ENCODE peak calls at places on chromosome 21, in four cellular contexts. S is naive thymus-derived CD8-positive, alpha-beta T cell; W is memory B cell; P is T-helper 1 cell. M is an unnamed sample.

GRCh38 chr21:31293986-31294385 is 50.1 kb downstream of the TIAM1 start:
- DNase-seq in S (no peak), W (no peak), P (no peak), M (no peak)

GRCh38 chr21:45224189-45224938 is 63.3 kb downstream of the POFUT2 start:
- DNase-seq in W (no peak), P (peak; percentile 55), S (peak; percentile 10), M (no peak)

GRCh38 chr21:45323487-45324380 is 36.0 kb upstream of the POFUT2 start:
- DNase-seq in W (no peak), P (peak; percentile 8), S (no peak), M (no peak)

GRCh38 chr21:43352568-43353281 is 74.2 kb downstream of the SIK1 start:
- DNase-seq in P (no peak), S (no peak), W (peak; percentile 79), M (no peak)

GRCh38 chr21:8992731-8993174 is 1528.6 kb upstream of the TPTE start:
- DNase-seq in S (no peak), W (no peak), P (no peak), M (no peak)

GRCh38 chr21:44892536-44893277 is 19.2 kb upstream of the PTTG1IP start:
- DNase-seq in S (peak; percentile 64), P (peak; percentile 63), W (peak; percentile 72), M (peak; percentile 8)

GRCh38 chr21:41966341-41966833 is 12.6 kb upstream of the C2CD2 start:
- DNase-seq in W (no peak), P (no peak), S (no peak), M (no peak)

GRCh38 chr21:41879190-41879998 is at the start of gene PRDM15:
- DNase-seq in W (peak; percentile 50), P (peak; percentile 58), S (peak; percentile 69), M (peak; percentile 70)

GRCh38 chr21:28521932-28522826 is 470.5 kb downstream of the LTN1 start:
- DNase-seq in S (no peak), P (no peak), W (no peak), M (no peak)

GRCh38 chr21:44063151-44063912 is 43.9 kb upstream of the PWP2 start:
- DNase-seq in P (no peak), S (peak; percentile 33), W (no peak), M (no peak)

GRCh38 chr21:29240136-29240535 is 58.6 kb upstream of the BACH1 start:
- DNase-seq in W (no peak), S (no peak), P (no peak), M (no peak)

GRCh38 chr21:35005077-35005476 is 44.0 kb downstream of the RUNX1 start:
- DNase-seq in W (no peak), S (no peak), P (no peak), M (no peak)

GRCh38 chr21:42149656-42150457 is 69.1 kb upstream of the ABCG1 start:
- DNase-seq in P (no peak), W (no peak), S (no peak), M (no peak)

GRCh38 chr21:36606292-36606982 is 92.5 kb upstream of the SIM2 start:
- DNase-seq in P (no peak), W (no peak), S (no peak), M (no peak)

GRCh38 chr21:31888936-31889371 is 16.1 kb downstream of the HUNK start:
- DNase-seq in W (no peak), P (no peak), S (no peak), M (no peak)

GRCh38 chr21:32991299-32991850 is 34.4 kb upstream of the OLIG2 start:
- DNase-seq in S (no peak), W (no peak), P (no peak), M (peak; percentile 7)

GRCh38 chr21:39568380-39568779 is 44.4 kb upstream of the B3GALT5 start:
- DNase-seq in S (no peak), W (no peak), P (no peak), M (no peak)

M was measured in NCI-H1105.